ENCODE peak calls at places on chromosomes 3 and 15, in five cellular contexts. K is dorsolateral prefrontal cortex, S is endothelial cell of umbilical vein, W is mucosa of descending colon, F is astrocyte of the spinal cord. Y is an unnamed sample.

GRCh38 chr3:175107231-175107630 is 248.1 kb downstream of the NAALADL2 start:
- DNase-seq in K (no peak), S (no peak), W (no peak), F (peak; percentile 69), Y (no peak)

GRCh38 chr3:113273011-113273410 is 61.7 kb downstream of the BOC start:
- DNase-seq in K (no peak), S (no peak), W (no peak), F (no peak), Y (no peak)

GRCh38 chr15:74631408-74631807 is 15.8 kb downstream of the CLK3 start:
- DNase-seq in K (no peak), S (no peak), W (no peak), F (no peak), Y (no peak)

GRCh38 chr15:77282333-77282732 is 137.6 kb downstream of the PEAK1 start:
- DNase-seq in K (no peak), S (peak; percentile 60), W (no peak), F (peak; percentile 35), Y (no peak)

GRCh38 chr3:179068779-179069530 is 2.7 kb downstream of the ZMAT3 start:
- DNase-seq in K (no peak), S (peak; percentile 42), W (no peak), F (peak; percentile 23), Y (peak; percentile 26)

GRCh38 chr3:141012571-141012970 is 38.6 kb upstream of the SPSB4 start:
- DNase-seq in K (no peak), S (no peak), W (no peak), F (no peak), Y (no peak)

GRCh38 chr15:92273286-92273685 is 120.4 kb upstream of the ST8SIA2 start:
- DNase-seq in K (no peak), S (no peak), W (no peak), F (no peak), Y (no peak)

GRCh38 chr15:91469627-91470567 is 369.8 kb downstream of the SV2B start:
- DNase-seq in K (no peak), S (no peak), W (peak; percentile 20), F (no peak), Y (no peak)

GRCh38 chr15:74589826-74590225 is 25.8 kb upstream of the CLK3 start:
- DNase-seq in K (no peak), S (peak; percentile 36), W (no peak), F (no peak), Y (no peak)

GRCh38 chr3:81545572-81545971 is 215.9 kb downstream of the GBE1 start:
- DNase-seq in K (no peak), S (no peak), W (no peak), F (no peak), Y (no peak)

GRCh38 chr3:184177331-184177731 is 2.7 kb downstream of the AP2M1 start:
- DNase-seq in K (no peak), S (peak; percentile 56), W (no peak), F (peak; percentile 38), Y (no peak)

GRCh38 chr3:69907554-69907953 is 92.0 kb upstream of the SAMMSON start:
- DNase-seq in K (no peak), S (no peak), W (no peak), F (no peak), Y (no peak)

GRCh38 chr3:71129611-71130515 is 453.7 kb downstream of the FOXP1 start:
- DNase-seq in K (no peak), S (peak; percentile 87), W (no peak), F (peak; percentile 65), Y (peak; percentile 8)

GRCh38 chr3:158659454-158660237 is 12.8 kb downstream of the LXN start:
- DNase-seq in K (peak; percentile 62), S (peak; percentile 95), W (peak; percentile 79), F (peak; percentile 77), Y (peak; percentile 50)

DNA sequence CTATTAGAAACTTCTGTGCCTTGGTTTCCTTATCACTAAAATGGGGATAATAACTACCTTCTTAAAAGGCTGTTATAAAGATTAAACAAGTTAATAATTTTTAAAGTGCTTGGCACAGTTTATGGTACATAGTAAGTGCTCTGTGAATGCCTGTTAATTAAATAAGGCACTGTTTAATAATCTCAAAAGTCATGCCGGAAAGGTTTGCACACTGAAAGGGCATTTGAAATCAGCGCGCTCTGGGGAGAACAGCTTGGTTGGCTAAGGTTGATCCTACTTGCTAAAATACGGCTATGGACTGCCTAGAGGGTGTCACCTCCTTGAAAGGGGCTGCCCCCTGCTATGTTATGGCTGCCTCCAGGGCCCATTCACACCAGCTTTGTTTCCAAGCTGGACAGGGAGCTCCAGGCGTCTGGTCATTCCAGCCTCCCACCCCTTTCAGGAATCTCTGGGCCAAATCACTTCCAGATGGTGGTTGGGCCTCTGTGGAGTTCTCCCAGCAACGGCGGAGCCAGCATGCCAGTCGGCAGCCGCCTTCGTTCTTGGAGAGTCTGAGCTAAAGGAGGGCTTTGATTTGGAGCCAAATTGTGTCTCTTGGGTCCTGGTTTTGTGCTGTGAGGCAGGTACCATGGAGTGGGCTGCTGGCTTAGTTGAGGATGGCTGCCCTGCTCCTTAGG is 5.9 kb downstream of the FLNB start:
- DNase-seq in K (no peak), S (peak; percentile 58), W (no peak), F (peak; percentile 93), Y (no peak)
- H3K4me3 ChIP-seq in K (no peak overlapping the region), S (peak overlapping the region; percentile 2), W (no peak overlapping the region), F (no peak overlapping the region), Y (no peak overlapping the region)

GRCh38 chr3:36557708-36558100 is 177.4 kb downstream of the STAC start:
- DNase-seq in K (no peak), S (no peak), W (no peak), F (no peak), Y (no peak)
- H3K4me3 ChIP-seq in K (no peak overlapping the region), S (no peak overlapping the region), W (no peak overlapping the region), F (no peak overlapping the region), Y (no peak overlapping the region)

GRCh38 chr15:82571722-82572222 is 31.5 kb upstream of the RPS17 start:
- DNase-seq in K (peak; percentile 85), S (no peak), W (peak; percentile 34), F (peak; percentile 60), Y (no peak)
- H3K4me3 ChIP-seq in K (peak overlapping the region; percentile 70), S (no peak overlapping the region), W (no peak overlapping the region), F (peak overlapping the region; percentile 22), Y (no peak overlapping the region)

DNA sequence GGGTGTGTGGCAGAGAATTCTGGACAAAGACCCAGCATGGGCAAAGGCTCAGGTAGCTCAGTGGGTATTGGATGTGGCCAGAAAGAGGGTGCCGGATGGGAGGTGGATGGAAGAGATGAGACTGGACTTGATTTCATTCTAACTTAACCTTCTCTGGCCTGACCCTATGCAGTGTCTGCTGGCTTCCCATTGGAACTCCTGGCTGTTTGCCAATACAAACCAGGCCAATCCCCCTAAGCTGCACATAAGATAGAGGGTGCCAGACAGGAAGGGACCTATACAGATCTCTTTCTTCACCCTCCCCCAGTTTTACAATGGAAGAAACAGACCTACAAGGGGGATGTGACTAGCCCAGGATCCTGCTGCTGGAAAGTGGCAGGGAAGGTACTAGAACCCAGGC is 1.2 kb downstream of the ANKDD1A start:
- DNase-seq in K (no peak), S (no peak), W (no peak), F (no peak), Y (no peak)
- H3K4me3 ChIP-seq in K (peak overlapping the region; percentile 74), S (no peak overlapping the region), W (no peak overlapping the region), F (no peak overlapping the region), Y (no peak overlapping the region)

GRCh38 chr15:67823371-67824156 is 1.7 kb upstream of the SKOR1 start:
- DNase-seq in K (no peak), S (no peak), W (no peak), F (no peak), Y (no peak)

GRCh38 chr15:67820992-67821783 is 4.1 kb upstream of the SKOR1 start:
- DNase-seq in K (no peak), S (peak; percentile 47), W (peak; percentile 75), F (peak; percentile 48), Y (no peak)

GRCh38 chr15:67822537-67823370 is 2.6 kb upstream of the SKOR1 start:
- DNase-seq in K (no peak), S (no peak), W (no peak), F (no peak), Y (no peak)

GRCh38 chr15:67820147-67820991 is 4.9 kb upstream of the SKOR1 start:
- DNase-seq in K (no peak), S (no peak), W (no peak), F (no peak), Y (no peak)

GRCh38 chr15:67821784-67822451 is 3.4 kb upstream of the SKOR1 start:
- DNase-seq in K (no peak), S (no peak), W (no peak), F (no peak), Y (no peak)
- H3K4me3 ChIP-seq in K (no peak overlapping the region), S (no peak overlapping the region), W (no peak overlapping the region), F (no peak overlapping the region), Y (no peak overlapping the region)

GRCh38 chr15:89805241-89806216 is 9.1 kb downstream of the ANPEP start:
- DNase-seq in K (no peak), S (no peak), W (no peak), F (no peak), Y (no peak)
- H3K4me3 ChIP-seq in K (no peak overlapping the region), S (no peak overlapping the region), W (no peak overlapping the region), F (no peak overlapping the region), Y (no peak overlapping the region)

DNA sequence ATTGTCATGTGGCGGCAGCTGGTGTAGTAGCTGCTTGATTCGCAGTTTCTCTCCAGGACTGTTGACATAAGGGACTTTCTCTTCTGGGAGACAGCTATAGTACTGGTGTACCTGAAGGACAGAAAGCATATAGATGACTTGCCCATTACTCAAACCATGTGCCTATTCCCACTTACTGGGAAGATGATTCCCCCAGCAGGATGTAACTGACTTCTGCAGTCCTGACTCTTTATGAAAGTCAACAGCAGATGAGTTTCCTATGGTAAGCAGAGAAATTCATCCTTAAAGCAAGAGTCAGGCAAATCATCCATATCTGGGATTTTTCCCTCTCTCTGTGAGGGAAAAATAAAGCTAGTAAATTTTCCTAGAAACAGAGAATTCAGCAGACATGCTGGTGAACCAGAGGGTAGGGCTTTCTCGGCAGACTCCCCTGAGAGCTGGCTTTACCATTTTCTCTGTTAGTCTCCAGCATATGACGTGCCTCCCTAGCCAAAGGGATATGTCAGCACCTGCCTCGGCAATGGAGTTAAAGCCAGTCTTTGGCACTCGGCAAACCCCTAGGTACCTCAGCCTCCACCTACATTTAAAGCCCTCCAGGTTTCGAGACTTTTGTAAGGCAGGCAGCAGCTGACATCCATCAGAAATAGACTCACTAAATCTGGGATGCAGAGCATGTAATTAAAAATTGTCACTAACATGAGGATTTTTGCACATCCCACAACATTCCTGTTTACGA is 62.1 kb downstream of the PRICKLE2 start:
- DNase-seq in K (no peak), S (no peak), W (no peak), F (no peak), Y (no peak)
- H3K4me3 ChIP-seq in K (no peak overlapping the region), S (no peak overlapping the region), W (no peak overlapping the region), F (no peak overlapping the region), Y (no peak overlapping the region)